ENCODE peak calls at places on chromosomes 11 and 22, in seven cellular contexts. F is thyroid gland, J is fibroblast of villous mesenchyme, S is body of pancreas, Q is sigmoid colon, H is keratinocyte, P is IMR-90. D is an unnamed sample.
A peak's percentile ranks its signal among the peaks of the same experiment; 100 is the strongest.

GRCh38 chr22:39669432-39669831 is 98.9 kb downstream of the CACNA1I start:
- DNase-seq in F (no peak), J (no peak), S (no peak), Q (no peak), H (no peak), P (no peak), D (no peak)

GRCh38 chr11:62148271-62148980 is 24.6 kb downstream of the INCENP start:
- DNase-seq in F (no peak), J (no peak), S (no peak), Q (no peak), H (no peak), P (no peak), D (no peak)

GRCh38 chr22:29343313-29343805 is 27.9 kb upstream of the RASL10A start:
- DNase-seq in F (peak; percentile 92), J (peak; percentile 67), S (peak; percentile 84), Q (peak; percentile 78), H (no peak), P (peak; percentile 40), D (no peak)

GRCh38 chr11:86918943-86919342 is 36.3 kb downstream of the FZD4 start:
- DNase-seq in F (no peak), J (no peak), S (no peak), Q (no peak), H (no peak), P (no peak), D (no peak)

GRCh38 chr22:23557467-23557866 is 22.6 kb downstream of the IGLL1 start:
- DNase-seq in F (no peak), J (no peak), S (no peak), Q (no peak), H (no peak), P (no peak), D (no peak)

GRCh38 chr11:87295237-87295636 is 257.5 kb downstream of the TMEM135 start:
- DNase-seq in F (no peak), J (no peak), S (no peak), Q (no peak), H (no peak), P (no peak), D (no peak)

GRCh38 chr11:41497974-41498373 is 38.5 kb upstream of the LRRC4C start:
- DNase-seq in F (no peak), J (no peak), S (no peak), Q (no peak), H (no peak), P (no peak), D (no peak)

GRCh38 chr11:129280027-129280811 is 88.1 kb upstream of the ARHGAP32 start:
- DNase-seq in F (no peak), J (no peak), S (no peak), Q (no peak), H (no peak), P (peak; percentile 65), D (no peak)

GRCh38 chr22:35733036-35733435 is 15.4 kb downstream of the APOL5 start:
- DNase-seq in F (no peak), J (no peak), S (no peak), Q (no peak), H (no peak), P (no peak), D (no peak)
- H3K4me3 ChIP-seq in F (no peak overlapping the region), J (no peak overlapping the region), S (no peak overlapping the region), Q (no peak overlapping the region), H (no peak overlapping the region), P (no peak overlapping the region), D (no peak overlapping the region)

GRCh38 chr11:14642873-14643696 is 519 bp upstream of the PDE3B start:
- DNase-seq in F (no peak), J (no peak), S (no peak), Q (peak; percentile 68), H (no peak), P (no peak), D (peak; percentile 31)

GRCh38 chr11:14643697-14644395 is at the start of gene PDE3B:
- DNase-seq in F (peak; percentile 39), J (peak; percentile 25), S (peak; percentile 88), Q (peak; percentile 93), H (no peak), P (peak; percentile 27), D (peak; percentile 93)

GRCh38 chr11:14641801-14642200 is 1.8 kb upstream of the PDE3B start:
- DNase-seq in F (no peak), J (no peak), S (no peak), Q (no peak), H (no peak), P (no peak), D (no peak)

GRCh38 chr11:14644396-14645246 is 1.0 kb downstream of the PDE3B start:
- DNase-seq in F (peak; percentile 9), J (peak; percentile 20), S (peak; percentile 51), Q (peak; percentile 68), H (no peak), P (no peak), D (peak; percentile 49)

DNA sequence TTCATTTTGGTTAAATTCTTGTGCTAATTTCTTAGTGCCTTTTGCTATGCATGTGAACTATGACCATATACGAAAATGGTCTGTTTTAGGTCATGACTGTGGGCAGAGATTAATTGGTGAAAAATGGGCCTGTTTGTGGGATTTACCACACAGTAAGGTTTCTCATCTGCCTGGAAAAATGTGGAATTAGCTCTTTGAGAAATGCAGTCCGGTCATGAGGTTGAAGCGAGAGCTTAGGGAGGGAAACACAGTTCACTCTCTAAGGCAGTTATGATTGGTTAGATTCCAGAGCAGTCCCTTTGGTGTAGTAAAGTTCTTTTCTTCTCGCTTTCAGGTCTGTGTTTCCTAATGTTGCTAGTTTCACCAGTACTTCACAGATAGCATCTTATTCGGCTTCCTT is 1.2 kb upstream of the PDE3B start:
- DNase-seq in F (no peak), J (no peak), S (no peak), Q (no peak), H (no peak), P (no peak), D (no peak)
- H3K4me3 ChIP-seq in F (no peak overlapping the region), J (no peak overlapping the region), S (no peak overlapping the region), Q (no peak overlapping the region), H (no peak overlapping the region), P (no peak overlapping the region), D (peak overlapping the region; percentile 97)

DNA sequence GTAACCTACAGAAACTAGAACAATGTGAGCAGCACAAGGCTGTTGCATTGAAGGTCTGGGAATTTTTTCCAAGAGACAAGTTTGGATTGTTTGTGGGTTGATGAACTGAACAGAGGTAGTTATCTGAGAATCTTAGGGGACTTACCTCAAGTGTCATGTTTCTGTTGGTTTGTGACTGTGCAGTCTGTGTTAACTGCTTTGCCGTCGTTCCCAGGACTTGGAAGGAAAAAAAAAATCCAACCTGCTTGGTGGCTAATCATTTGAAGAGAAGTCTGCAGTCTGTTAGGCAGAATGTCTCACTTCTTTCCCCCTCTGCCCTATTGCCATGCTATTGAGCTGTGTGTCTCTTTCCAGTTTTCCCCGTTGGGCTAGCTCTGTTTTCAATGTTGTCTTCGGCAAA is 75.9 kb downstream of the SC5D start:
- DNase-seq in F (no peak), J (no peak), S (no peak), Q (no peak), H (no peak), P (no peak), D (no peak)
- H3K4me3 ChIP-seq in F (no peak overlapping the region), J (no peak overlapping the region), S (no peak overlapping the region), Q (no peak overlapping the region), H (no peak overlapping the region), P (no peak overlapping the region), D (no peak overlapping the region)

GRCh38 chr11:31797227-31798056 is 13.7 kb downstream of the PAX6 start:
- DNase-seq in F (no peak), J (no peak), S (no peak), Q (no peak), H (no peak), P (no peak), D (no peak)
- H3K4me3 ChIP-seq in F (no peak overlapping the region), J (no peak overlapping the region), S (no peak overlapping the region), Q (no peak overlapping the region), H (no peak overlapping the region), P (no peak overlapping the region), D (no peak overlapping the region)

D was measured in Caco-2.